ENCODE peak calls at places on chromosomes 16 and 17, in seven cellular contexts. P is substantia nigra, N is IMR-90, S is NCI-H460, T is HTR-8/SVneo, X is Right ventricle myocardium superior, R is progenitor cell of endocrine pancreas. G is an unnamed sample.

GRCh38 chr17:45149669-45150603 is 1.7 kb downstream of the HEXIM1 start:
- DNase-seq in R (no peak), N (peak), T (no peak), P (peak), S (peak), X (peak), G (peak)

GRCh38 chr16:88113545-88114045 is 162.4 kb downstream of the BANP start:
- DNase-seq in R (no peak), X (no peak), N (no peak), T (no peak), P (no peak), S (no peak), G (no peak)

GRCh38 chr16:30033270-30033669 is 2.2 kb upstream of the TLCD3B start:
- DNase-seq in R (no peak), P (no peak), T (no peak), S (no peak), N (no peak), X (no peak), G (no peak)

GRCh38 chr16:69767459-69768229 is 5.5 kb downstream of the WWP2 start:
- DNase-seq in X (no peak), R (no peak), N (no peak), S (no peak), P (no peak), T (no peak), G (no peak)

GRCh38 chr16:59719121-59719520 is 985.0 kb upstream of the GOT2 start:
- DNase-seq in P (no peak), S (peak), T (no peak), N (no peak), X (no peak), R (no peak), G (no peak)

GRCh38 chr17:3695129-3695722 is 729 bp downstream of the P2RX5 start:
- DNase-seq in R (no peak), T (no peak), P (no peak), X (peak), S (no peak), N (no peak), G (no peak)

GRCh38 chr16:49485663-49486062 is 112.1 kb downstream of the C16orf78 start:
- DNase-seq in R (no peak), T (no peak), S (no peak), X (no peak), N (no peak), P (no peak), G (no peak)

GRCh38 chr17:50177983-50178834 is 12.4 kb downstream of the SGCA start:
- DNase-seq in P (peak), S (peak), R (peak), N (peak), T (peak), X (peak), G (peak)

GRCh38 chr17:79612468-79613194 is 1.8 kb upstream of the RBFOX3 start:
- DNase-seq in T (peak), N (peak), S (peak), X (no peak), R (peak), P (no peak), G (peak)

GRCh38 chr17:17836818-17837379 is at the start of gene SREBF1:
- DNase-seq in T (peak), X (peak), R (peak), N (peak), P (peak), S (peak), G (peak)

GRCh38 chr17:45115015-45115625 is 17.2 kb downstream of the PLCD3 start:
- DNase-seq in S (no peak), R (no peak), X (no peak), N (no peak), P (no peak), T (no peak), G (no peak)

GRCh38 chr16:17194190-17194780 is 276.5 kb downstream of the XYLT1 start:
- DNase-seq in S (peak), P (no peak), T (no peak), X (peak), R (peak), N (peak), G (peak)

GRCh38 chr17:7563115-7563869 is 1.6 kb downstream of the SENP3 start:
- DNase-seq in X (no peak), S (no peak), T (no peak), P (no peak), R (no peak), N (no peak), G (no peak)

GRCh38 chr17:27294689-27295630 is 1.0 kb downstream of the WSB1 start:
- DNase-seq in X (no peak), T (peak), R (no peak), S (peak), N (peak), P (no peak), G (peak)

GRCh38 chr16:1613728-1614225 is 1.6 kb downstream of the CRAMP1 start:
- DNase-seq in R (no peak), X (no peak), P (no peak), S (no peak), N (no peak), T (peak), G (peak)

GRCh38 chr17:10460062-10460461 is 9.3 kb downstream of the MYH4 start:
- DNase-seq in P (no peak), X (no peak), N (no peak), S (no peak), R (no peak), T (no peak), G (peak)

GRCh38 chr16:21962475-21962874 is 9.3 kb downstream of the UQCRC2 start:
- DNase-seq in S (no peak), P (no peak), N (no peak), T (no peak), X (no peak), R (no peak), G (no peak)

GRCh38 chr17:33854596-33854995 is 400.5 kb upstream of the CCL2 start:
- DNase-seq in N (no peak), P (no peak), R (no peak), X (no peak), T (no peak), S (no peak), G (no peak)

G was measured in cardiac muscle cell.